ENCODE peak calls at places on chromosome 16, in seven cellular contexts. K is spleen, S is upper lobe of left lung, Z is stomach, Y is endothelial cell of umbilical vein, E is prostate gland, U is Panc1. M is an unnamed sample. For H3K36me3, the result is how much of the 10 kb centered on the place peaks cover.

GRCh38 chr16:86584726-86585721 is 6.7 kb downstream of the FOXL1 start:
- DNase-seq in S (no peak), K (no peak), E (no peak), U (peak), Y (peak), Z (no peak), M (no peak)

GRCh38 chr16:48611329-48612137 is 1.6 kb upstream of the N4BP1 start:
- DNase-seq in S (no peak), Z (peak), K (peak), U (no peak), Y (no peak), E (no peak), M (no peak)

GRCh38 chr16:10749680-10750035 is 6.0 kb downstream of the NUBP1 start:
- DNase-seq in Y (no peak), E (no peak), Z (no peak), S (no peak), U (no peak), K (no peak), M (no peak)

GRCh38 chr16:57952909-57953308 is 18.0 kb downstream of the CNGB1 start:
- DNase-seq in U (no peak), S (peak), E (no peak), Z (no peak), K (no peak), Y (no peak), M (no peak)

GRCh38 chr16:16828913-16829398 is 450.0 kb downstream of the NPIPA7 start:
- DNase-seq in Z (no peak), K (no peak), E (no peak), S (no peak), U (no peak), Y (no peak), M (no peak)

GRCh38 chr16:188674-189073 is 8.4 kb downstream of the HBQ1 start:
- DNase-seq in Z (no peak), S (no peak), Y (no peak), E (no peak), K (no peak), U (no peak), M (no peak)

GRCh38 chr16:18846416-18846815 is 45.1 kb upstream of the ARL6IP1 start:
- DNase-seq in Y (no peak), K (no peak), U (no peak), E (no peak), Z (no peak), S (no peak), M (no peak)

GRCh38 chr16:73274140-73274539 is 226.2 kb upstream of the ZFHX3 start:
- DNase-seq in Y (no peak), Z (no peak), K (no peak), E (no peak), S (no peak), U (no peak), M (no peak)

GRCh38 chr16:58563775-58564174 is 48.5 kb downstream of the SETD6 start:
- DNase-seq in Z (no peak), U (no peak), S (no peak), Y (no peak), K (no peak), E (no peak), M (no peak)

GRCh38 chr16:77414752-77415231 is 20.0 kb downstream of the ADAMTS18 start:
- DNase-seq in S (no peak), E (peak), Y (no peak), K (no peak), U (peak), Z (no peak), M (peak)

GRCh38 chr16:49698931-49699715 is 156.8 kb downstream of the ZNF423 start:
- DNase-seq in K (no peak), S (peak), Z (no peak), Y (no peak), U (no peak), E (no peak), M (no peak)

GRCh38 chr16:68445458-68445857 is 2.9 kb downstream of the SMPD3 start:
- DNase-seq in Y (peak), K (no peak), U (peak), S (no peak), E (no peak), Z (peak), M (no peak)

GRCh38 chr16:57091990-57092785 is at the start of gene CPNE2:
- DNase-seq in E (peak), Y (peak), Z (peak), U (no peak), S (peak), K (peak), M (no peak)

GRCh38 chr16:68296291-68296690 is 14.5 kb downstream of the SLC7A6OS start:
- DNase-seq in K (no peak), Z (no peak), U (no peak), Y (no peak), S (no peak), E (no peak), M (no peak)

GRCh38 chr16:12646490-12647274 is 157.0 kb downstream of the CPPED1 start:
- DNase-seq in Z (peak), Y (peak), S (no peak), U (no peak), K (no peak), E (no peak), M (no peak)

GRCh38 chr16:62190426-62190825 is 154.2 kb upstream of the CDH8 start:
- DNase-seq in Y (no peak), S (no peak), K (no peak), Z (no peak), U (no peak), E (no peak), M (no peak)

GRCh38 chr16:79605999-79606398 is 5.5 kb upstream of the MAF start:
- DNase-seq in S (no peak), Y (no peak), U (no peak), E (no peak), K (no peak), Z (no peak), M (no peak)

GRCh38 chr16:898761-899677 is 71.8 kb downstream of the LMF1 start:
- DNase-seq in E (no peak), Y (no peak), K (no peak), Z (no peak), S (peak), U (no peak), M (no peak)

GRCh38 chr16:78251115-78251514 is 151.7 kb downstream of the WWOX start:
- DNase-seq in K (no peak), U (no peak), S (no peak), Y (no peak), E (no peak), Z (no peak), M (no peak)

GRCh38 chr16:79163666-79164377 is 436.7 kb downstream of the MAF start:
- DNase-seq in K (no peak), S (no peak), E (no peak), Z (no peak), U (no peak), Y (no peak), M (no peak)

GRCh38 chr16:50763211-50763610 is 21.3 kb downstream of the CYLD start:
- DNase-seq in Y (no peak), Z (no peak), E (no peak), U (no peak), S (no peak), K (no peak), M (no peak)

GRCh38 chr16:81710596-81710995 is 68.5 kb upstream of the PLCG2 start:
- DNase-seq in K (peak), E (no peak), Z (no peak), U (no peak), S (no peak), Y (no peak), M (no peak)

GRCh38 chr16:80576343-80576912 is 35.6 kb downstream of the DYNLRB2 start:
- DNase-seq in K (no peak), E (no peak), Y (no peak), Z (no peak), S (no peak), U (no peak), M (no peak)

GRCh38 chr16:57146735-57147134 is 39.1 kb downstream of the PSME3IP1 start:
- DNase-seq in S (no peak), E (no peak), Y (no peak), K (peak), Z (no peak), U (no peak), M (no peak)

GRCh38 chr16:57316390-57317017 is 32.0 kb upstream of the PLLP start:
- DNase-seq in S (no peak), E (no peak), U (no peak), K (peak), Y (peak), Z (no peak), M (peak)

GRCh38 chr16:61831351-61831933 is 204.8 kb downstream of the CDH8 start:
- DNase-seq in E (no peak), Y (no peak), K (no peak), Z (no peak), S (no peak), U (no peak), M (no peak)

GRCh38 chr16:66402591-66403230 is 24.4 kb upstream of the BEAN1 start:
- DNase-seq in Z (no peak), S (peak), K (no peak), U (no peak), Y (no peak), E (no peak), M (no peak)

GRCh38 chr16:27441276-27441675 is 39.3 kb downstream of the IL21R start:
- DNase-seq in E (no peak), Y (no peak), U (no peak), K (peak), S (no peak), Z (no peak), M (no peak)

DNA sequence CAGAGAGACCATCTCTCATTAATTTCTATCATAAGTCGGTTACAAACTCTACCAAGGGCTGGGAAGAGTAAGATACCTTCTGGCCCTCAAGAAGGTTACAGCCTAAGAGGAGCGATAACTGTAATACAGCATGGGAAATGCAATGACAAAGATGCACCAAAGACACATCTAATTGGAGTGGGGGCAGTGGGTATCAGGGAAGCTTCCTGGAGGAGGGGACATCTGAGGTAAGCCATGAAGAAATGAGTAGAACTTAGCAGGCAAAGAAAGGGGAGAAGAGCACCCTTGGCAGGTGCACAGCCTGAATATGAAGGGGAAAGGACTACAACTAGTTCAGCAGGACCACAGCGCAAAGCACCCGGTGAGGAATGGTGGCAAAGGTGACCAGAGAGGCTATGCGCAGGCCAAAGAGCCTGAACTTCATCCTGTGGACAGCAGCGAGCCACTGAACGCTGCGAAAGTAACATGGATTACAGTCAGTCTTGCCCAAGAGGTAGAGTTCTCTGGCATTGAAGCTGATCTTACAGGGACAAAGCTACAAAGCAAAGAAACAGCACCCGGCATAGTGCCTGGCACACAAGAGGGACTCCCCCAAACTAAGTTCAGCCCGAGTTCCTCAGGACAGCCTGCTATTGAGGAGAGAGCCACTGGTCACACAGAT is 2.8 kb downstream of the TBC1D10B start:
- DNase-seq in E (no peak), K (no peak), Y (no peak), Z (no peak), S (no peak), U (no peak), M (no peak)
- H3K36me3 ChIP-seq in E (under half), K (under half), Y (under half), Z (under half), S (under half), U (under half), M (under half)

GRCh38 chr16:20867585-20867984 is 32.6 kb downstream of the DCUN1D3 start:
- DNase-seq in E (no peak), K (no peak), U (no peak), S (no peak), Z (no peak), Y (no peak), M (no peak)
- H3K27ac ChIP-seq in E (no peak), K (peak), U (no peak), S (peak), Z (no peak), Y (peak), M (peak)

DNA sequence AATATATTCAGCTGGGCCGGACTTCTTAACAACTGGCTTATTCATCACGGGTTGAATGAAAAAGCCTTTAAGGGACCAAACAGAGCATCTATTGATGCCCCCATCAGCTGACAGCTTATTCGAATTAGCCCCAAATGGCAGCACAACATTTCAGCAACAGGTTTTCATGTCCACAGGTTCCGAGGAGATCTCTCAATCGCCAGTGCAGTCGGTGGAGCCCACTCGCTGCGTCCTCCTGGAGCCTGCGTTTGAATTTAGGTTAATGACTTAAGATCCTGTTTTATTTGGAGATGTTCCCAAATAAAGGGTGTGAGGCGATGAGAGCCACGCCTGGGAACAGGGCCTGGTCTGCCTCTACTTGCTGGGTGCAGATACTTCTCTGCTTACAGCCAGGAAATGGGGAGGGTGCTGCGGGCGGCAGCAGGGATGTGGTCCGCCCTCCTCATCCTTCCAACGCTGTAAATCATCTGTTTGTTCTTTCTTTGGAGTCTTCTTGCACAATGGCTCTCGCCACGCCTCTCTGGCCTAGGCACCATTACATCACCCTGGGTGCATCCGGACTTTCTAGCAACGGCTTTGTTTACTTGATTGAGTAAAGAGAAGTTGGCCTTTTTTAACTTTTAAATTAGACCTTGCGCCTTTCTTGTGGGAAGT is 22.6 kb downstream of the NDE1 start:
- DNase-seq in Y (peak), Z (peak), K (peak), E (peak), U (no peak), S (peak), M (peak)
- TF ChIP-seq POLR2AphosphoS5 in Y (peak), Z (peak), K (peak), E (peak), U (no peak), S (peak), M (peak)

GRCh38 chr16:74496054-74496453 is 74.8 kb upstream of the CLEC18B start:
- DNase-seq in K (no peak), U (no peak), E (no peak), Z (no peak), Y (no peak), S (no peak), M (no peak)

GRCh38 chr16:74497761-74498160 is 76.5 kb upstream of the CLEC18B start:
- DNase-seq in Z (no peak), S (no peak), Y (no peak), U (no peak), E (no peak), K (no peak), M (no peak)

GRCh38 chr16:74487634-74488495 is 66.6 kb upstream of the CLEC18B start:
- DNase-seq in Z (no peak), S (no peak), Y (no peak), U (no peak), E (no peak), K (no peak), M (no peak)

DNA sequence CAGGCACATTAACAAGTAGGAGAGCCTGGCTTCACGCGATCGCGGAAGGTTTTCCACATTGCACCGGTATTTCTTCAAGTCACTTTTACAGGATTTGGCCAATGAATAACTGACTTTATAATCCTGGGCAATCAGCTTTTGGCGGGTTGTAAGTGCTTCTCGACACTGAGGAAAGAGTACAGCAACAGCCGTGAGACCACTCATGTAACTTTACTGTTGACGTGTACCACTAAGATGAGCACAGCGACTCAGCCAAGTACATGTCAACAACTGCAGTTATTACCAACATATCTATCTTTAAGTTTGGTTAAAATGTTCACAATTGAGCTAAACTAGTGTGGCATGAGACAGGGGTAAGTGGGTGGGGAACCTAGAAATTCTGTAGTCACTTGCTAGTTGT is 71.7 kb upstream of the CLEC18B start:
- DNase-seq in K (no peak), S (no peak), Z (no peak), Y (no peak), U (no peak), E (no peak), M (no peak)
- H3K36me3 ChIP-seq in K (under half), S (under half), Z (half or more), Y (under half), U (under half), E (under half), M (half or more)

DNA sequence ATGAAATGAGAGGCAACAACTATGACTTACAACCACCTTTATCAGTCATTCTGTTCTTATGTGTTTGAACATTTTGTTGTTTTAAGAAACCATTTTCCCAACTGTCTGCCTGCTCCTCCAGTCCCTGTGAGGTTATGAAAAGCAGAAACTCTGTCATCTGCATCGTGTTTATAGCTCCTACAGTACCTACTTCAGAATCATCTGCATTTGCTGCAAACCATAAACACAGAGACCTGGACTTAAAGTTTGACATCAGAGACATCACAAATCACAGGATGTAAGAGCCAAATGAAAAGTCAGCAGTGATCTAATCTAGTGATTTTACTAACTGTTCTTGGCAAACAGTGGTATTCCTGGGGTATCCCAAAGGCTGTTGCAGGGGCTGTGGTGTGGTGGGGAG is 55.2 kb downstream of the CDH11 start:
- DNase-seq in Z (no peak), Y (no peak), S (no peak), K (no peak), U (no peak), E (no peak), M (peak)
- H3K27ac ChIP-seq in Z (no peak), Y (no peak), S (no peak), K (no peak), U (no peak), E (no peak), M (no peak)

DNA sequence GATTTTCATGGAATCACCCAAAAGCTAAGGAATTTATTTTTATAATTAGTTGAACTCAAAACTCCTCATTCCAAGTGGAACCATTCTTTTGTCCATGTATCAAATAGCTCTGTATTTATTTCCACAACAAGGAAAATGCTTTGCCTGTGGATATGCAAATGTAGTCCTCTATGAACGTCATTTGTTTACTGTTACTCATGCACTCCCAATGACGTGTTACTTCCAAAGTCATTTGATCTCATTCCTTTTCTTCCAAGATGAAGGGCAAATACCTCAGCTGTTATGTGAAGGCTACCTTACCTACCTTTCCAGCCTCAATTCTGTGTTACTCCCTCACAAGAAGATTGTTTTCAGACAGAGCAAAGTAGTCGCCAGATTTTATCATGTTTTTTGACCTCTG is 83.7 kb downstream of the ITFG1 start:
- DNase-seq in K (no peak), Z (no peak), Y (no peak), S (no peak), U (no peak), E (no peak), M (no peak)
- TF ChIP-seq POLR2AphosphoS5 in K (no peak), Z (no peak), Y (no peak), S (no peak), U (no peak), E (no peak), M (no peak)

GRCh38 chr16:8814095-8814806 is 16.6 kb downstream of the PMM2 start:
- DNase-seq in K (no peak), Z (no peak), E (no peak), U (no peak), Y (no peak), S (no peak), M (no peak)
- H3K36me3 ChIP-seq in K (half or more), Z (half or more), E (under half), U (under half), Y (under half), S (half or more), M (half or more)

DNA sequence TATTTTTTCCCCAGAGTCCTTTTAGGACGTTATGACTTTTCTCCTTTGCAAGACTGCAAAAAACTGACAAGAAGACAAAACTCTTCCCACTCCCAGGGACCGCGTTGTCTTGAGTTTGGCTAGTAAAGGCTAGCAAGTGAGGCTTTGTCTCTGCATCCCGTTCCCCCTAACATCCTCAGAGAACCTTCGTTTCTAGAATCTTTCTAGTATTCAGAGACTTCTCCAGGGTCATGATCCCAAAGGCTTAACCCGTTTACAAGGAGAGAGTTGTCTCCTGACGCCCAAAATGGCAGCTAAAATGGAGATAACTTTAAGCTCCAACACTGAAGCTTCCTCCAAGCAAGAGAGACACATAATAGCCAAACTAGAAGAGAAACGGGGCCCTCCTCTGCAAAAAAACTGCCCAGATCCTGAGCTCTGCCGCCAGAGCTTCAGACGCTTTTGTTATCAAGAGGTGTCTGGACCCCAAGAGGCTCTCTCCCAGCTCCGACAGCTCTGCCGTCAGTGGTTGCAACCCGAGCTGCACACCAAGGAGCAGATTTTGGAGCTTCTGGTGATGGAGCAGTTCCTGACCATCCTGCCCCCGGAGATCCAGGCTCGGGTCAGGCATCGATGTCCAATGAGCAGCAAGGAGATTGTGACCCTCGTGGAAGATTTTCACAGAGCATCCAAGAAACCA is 843 bp downstream of the ZNF174 start:
- DNase-seq in E (no peak), Y (no peak), S (no peak), Z (no peak), U (no peak), K (peak), M (no peak)
- H3K27ac ChIP-seq in E (peak), Y (peak), S (peak), Z (peak), U (peak), K (peak), M (peak)